ENCODE peak calls at places on chromosomes 5 and 9, in four cellular contexts. Q is suprapubic skin, Y is left ventricle myocardium inferior, U is H9. R is an unnamed sample. For H3K9me3, the result is how much of the 10 kb centered on the place peaks cover.

GRCh38 chr5:84292788-84293653 is 91.7 kb downstream of the EDIL3 start:
- DNase-seq in Y (no peak), U (no peak), Q (no peak), R (no peak)

GRCh38 chr5:96254980-96255681 is 177.9 kb downstream of the PCSK1 start:
- DNase-seq in Y (no peak), Q (no peak), U (no peak), R (peak)

GRCh38 chr5:50814541-50814940 is 148.1 kb downstream of the PARP8 start:
- DNase-seq in Y (no peak), U (no peak), Q (no peak), R (no peak)

GRCh38 chr9:136566899-136567298 is 21.1 kb upstream of the NOTCH1 start:
- DNase-seq in Y (peak), U (no peak), Q (no peak), R (no peak)

GRCh38 chr5:159777049-159777448 is 139.2 kb upstream of the ADRA1B start:
- DNase-seq in U (no peak), Y (no peak), Q (no peak), R (no peak)

GRCh38 chr9:98532574-98532973 is 176.2 kb downstream of the GABBR2 start:
- DNase-seq in Q (no peak), Y (no peak), U (no peak), R (no peak)

GRCh38 chr5:146825033-146825432 is 53.5 kb downstream of the PPP2R2B start:
- DNase-seq in U (peak), Y (no peak), Q (no peak), R (no peak)

GRCh38 chr5:27702339-27702820 is 664.0 kb upstream of the CDH9 start:
- DNase-seq in Y (no peak), Q (no peak), U (no peak), R (no peak)

GRCh38 chr9:92807031-92807756 is 42.6 kb upstream of the BICD2 start:
- DNase-seq in Q (no peak), U (peak), Y (no peak), R (no peak)

GRCh38 chr5:36874465-36874864 is 2.1 kb upstream of the NIPBL start:
- DNase-seq in Y (no peak), Q (no peak), U (no peak), R (no peak)

DNA sequence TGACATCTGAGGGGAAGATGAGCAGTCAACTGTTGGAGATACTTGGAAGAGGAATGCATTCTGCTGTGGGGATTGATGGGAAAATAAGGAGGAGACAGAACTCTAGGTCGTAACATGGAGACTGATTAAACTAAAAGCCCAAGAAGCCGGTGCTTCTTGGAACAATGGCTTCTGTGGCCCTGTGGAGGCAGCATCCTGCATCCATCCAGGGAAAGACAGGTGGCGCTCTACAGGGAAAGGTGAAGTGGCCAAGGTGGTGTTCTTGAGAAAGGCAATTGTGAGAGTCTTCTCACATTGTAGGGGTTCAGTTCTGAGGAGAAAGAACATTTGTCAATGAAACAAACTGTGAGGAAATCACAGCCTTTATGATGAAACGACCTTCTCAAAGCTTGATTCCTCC is 31.2 kb downstream of the ZFAND5 start:
- DNase-seq in U (peak), Y (no peak), Q (no peak), R (no peak)
- TF ChIP-seq CTCF in U (peak), Y (no peak), Q (no peak), R (no peak)

GRCh38 chr5:141260458-141261237 is 15.5 kb downstream of the PCDHB15 start:
- DNase-seq in U (no peak), Y (no peak), Q (no peak), R (no peak)
- H3K9me3 ChIP-seq in U (half or more), Y (half or more), Q (half or more), R (half or more)

GRCh38 chr9:79257215-79257614 is 314.6 kb upstream of the TLE4 start:
- DNase-seq in Y (no peak), U (peak), Q (no peak), R (no peak)

GRCh38 chr9:79257671-79258410 is 313.9 kb upstream of the TLE4 start:
- DNase-seq in Y (no peak), Q (no peak), U (peak), R (no peak)

GRCh38 chr9:79255681-79256080 is 316.1 kb upstream of the TLE4 start:
- DNase-seq in Q (no peak), U (no peak), Y (no peak), R (no peak)

GRCh38 chr9:79256691-79257213 is 315.0 kb upstream of the TLE4 start:
- DNase-seq in Y (no peak), U (no peak), Q (no peak), R (no peak)

DNA sequence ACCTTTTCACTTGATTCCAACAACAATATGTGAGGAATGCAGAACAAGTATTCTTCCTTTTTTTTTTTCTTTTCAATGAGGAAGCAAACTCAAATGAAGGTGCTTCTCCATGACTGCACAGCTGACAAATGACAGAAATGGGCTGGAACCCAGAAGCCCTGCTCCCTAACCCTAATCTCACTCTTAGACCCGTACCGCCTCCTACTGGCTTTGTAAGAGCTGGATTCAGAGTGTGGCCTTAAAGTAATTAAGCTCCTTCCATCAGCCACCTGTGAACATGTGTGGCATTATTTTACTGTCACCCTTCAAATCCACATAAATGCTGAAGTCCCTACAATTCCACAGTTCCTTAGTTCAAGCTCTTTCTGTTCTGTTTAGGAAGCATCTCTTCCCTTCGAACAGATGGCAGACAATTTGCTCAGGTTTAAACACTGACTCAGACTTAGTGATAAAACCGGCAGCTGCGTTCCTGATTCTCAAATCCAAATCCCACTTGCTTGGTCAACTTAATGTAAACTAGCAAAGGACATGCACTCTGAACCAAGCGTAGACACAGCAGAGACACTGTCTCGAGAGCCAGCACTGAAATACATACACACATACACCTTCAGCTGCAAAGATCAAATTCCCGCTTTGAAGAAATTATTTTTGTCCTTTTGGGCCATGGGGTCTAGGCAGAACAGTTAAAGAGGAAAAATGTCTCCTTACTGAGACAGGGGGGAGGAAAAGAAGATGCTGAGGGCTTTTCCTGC is 316.7 kb upstream of the TLE4 start:
- DNase-seq in U (peak), Y (no peak), Q (no peak), R (no peak)
- TF ChIP-seq CTCF in U (peak), Y (no peak), Q (no peak), R (no peak)

GRCh38 chr9:75360258-75360657 is 271.9 kb downstream of the OSTF1 start:
- DNase-seq in Q (no peak), U (no peak), Y (no peak), R (no peak)
- H3K9me3 ChIP-seq in Q (under half), U (under half), Y (under half), R (under half)

DNA sequence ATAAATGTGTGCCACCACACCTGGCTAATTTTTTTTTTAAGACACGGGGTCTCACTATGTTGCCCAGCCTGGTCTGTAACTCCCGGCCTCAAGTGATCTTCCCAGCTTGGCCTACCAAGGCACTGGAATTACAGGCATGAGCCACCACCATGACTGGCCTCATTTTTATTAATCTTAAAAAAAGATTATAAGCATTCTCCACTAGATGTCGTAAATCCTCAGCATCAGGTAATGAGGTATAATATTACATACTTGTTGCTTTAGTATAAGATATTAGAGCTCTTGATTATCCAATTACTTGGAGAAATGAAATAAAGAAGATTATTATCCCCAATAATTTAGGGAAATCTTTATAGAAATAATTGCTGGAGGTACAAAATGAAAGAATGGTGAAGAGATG is 78.3 kb upstream of the HTR1A start:
- DNase-seq in U (no peak), Y (no peak), Q (no peak), R (no peak)
- TF ChIP-seq CTCF in U (no peak), Y (no peak), Q (no peak), R (peak)

GRCh38 chr5:8906303-8906967 is 639.4 kb downstream of the SEMA5A start:
- DNase-seq in Q (no peak), Y (no peak), U (no peak), R (peak)
- H3K9me3 ChIP-seq in Q (under half), Y (under half), U (under half), R (under half)

DNA sequence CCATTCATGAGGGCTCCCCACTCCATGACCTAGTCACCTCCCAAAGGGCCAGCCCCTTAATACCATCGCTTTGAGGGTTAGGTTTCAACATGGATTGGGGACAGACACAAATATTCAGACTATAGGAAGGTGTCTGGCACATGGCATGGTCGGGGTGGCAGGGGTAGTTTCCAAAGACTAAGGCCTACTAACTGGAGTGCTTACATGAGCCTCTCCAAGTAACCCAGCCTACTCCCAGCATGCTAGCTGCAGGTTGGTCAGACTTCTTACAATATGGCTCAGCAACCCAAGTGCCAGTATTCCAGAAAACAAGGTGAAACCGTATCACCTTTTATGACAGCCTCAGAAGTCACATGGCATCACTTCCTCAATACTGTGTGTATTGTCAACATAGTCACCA is 19.9 kb upstream of the OTULINL start:
- DNase-seq in Q (no peak), U (no peak), Y (no peak), R (no peak)
- TF ChIP-seq CTCF in Q (no peak), U (no peak), Y (no peak), R (no peak)

R was measured in RWPE2.